ENCODE peak calls at places on chromosomes 7 and 10, in ten cellular contexts. T is islet precursor cell; F is astrocyte; U is Peyer's patch; W is nucleus accumbens; B is astrocyte of the spinal cord; C is iris pigment epithelial cell; P is CD4-positive, CD25-positive, alpha-beta regulatory T cell; J is ovary; V is hippocampal formation. N is an unnamed sample.

GRCh38 chr10:118607768-118608354 is 12.4 kb upstream of the PRLHR start:
- DNase-seq in B (no peak), F (no peak), T (no peak), W (no peak), P (no peak), J (no peak), V (no peak), U (no peak), C (no peak), N (no peak)

GRCh38 chr7:150405584-150406310 is 26.6 kb downstream of the ZNF775 start:
- DNase-seq in W (no peak), C (peak), V (no peak), T (peak), U (peak), B (no peak), F (peak), J (no peak), P (no peak), N (no peak)

GRCh38 chr10:70777063-70777875 is 7.9 kb downstream of the TBATA start:
- DNase-seq in C (no peak), V (no peak), W (no peak), J (peak), T (peak), F (no peak), U (no peak), B (no peak), P (no peak), N (no peak)

GRCh38 chr10:133481657-133482056 is 27.9 kb downstream of the SCART1 start:
- DNase-seq in P (no peak), W (no peak), J (no peak), F (no peak), V (no peak), C (no peak), T (no peak), B (no peak), U (no peak), N (no peak)

GRCh38 chr10:113600569-113600968 is 47.7 kb downstream of the HABP2 start:
- DNase-seq in F (no peak), C (no peak), P (no peak), W (no peak), V (no peak), U (no peak), T (no peak), J (no peak), B (no peak), N (no peak)

GRCh38 chr10:92240289-92241157 is 50.4 kb downstream of the CPEB3 start:
- DNase-seq in V (peak), B (peak), J (no peak), F (peak), U (peak), P (peak), T (peak), W (peak), C (peak), N (peak)

GRCh38 chr7:117818241-117818640 is 55.0 kb downstream of the CTTNBP2 start:
- DNase-seq in B (no peak), F (no peak), V (no peak), U (no peak), W (no peak), C (peak), P (no peak), T (no peak), J (no peak), N (no peak)

GRCh38 chr10:61903184-61903990 is 1.9 kb downstream of the ARID5B start:
- DNase-seq in J (peak), T (peak), P (peak), V (peak), C (peak), W (peak), B (peak), F (peak), U (peak), N (peak)

GRCh38 chr7:93178213-93178612 is 30.0 kb upstream of the SAMD9L start:
- DNase-seq in J (no peak), T (no peak), V (no peak), C (no peak), W (no peak), U (no peak), P (peak), B (no peak), F (no peak), N (peak)

GRCh38 chr10:124837687-124838086 is 36.1 kb downstream of the ABRAXAS2 start:
- DNase-seq in W (no peak), P (no peak), C (no peak), V (no peak), B (no peak), T (no peak), F (no peak), J (no peak), U (no peak), N (no peak)

GRCh38 chr7:68868975-68869374 is 729.3 kb upstream of the AUTS2 start:
- DNase-seq in F (no peak), P (no peak), V (no peak), C (no peak), J (no peak), B (no peak), U (no peak), T (no peak), W (no peak), N (no peak)

GRCh38 chr7:48144291-48144768 is 26.9 kb upstream of the ABCA13 start:
- DNase-seq in T (no peak), P (no peak), W (no peak), J (no peak), V (no peak), U (no peak), C (no peak), F (no peak), B (no peak), N (peak)

GRCh38 chr10:14195455-14195854 is 135.3 kb downstream of the FRMD4A start:
- DNase-seq in U (no peak), F (no peak), B (no peak), C (no peak), W (no peak), J (no peak), P (no peak), T (peak), V (no peak), N (no peak)

GRCh38 chr7:101218236-101219130 is 518 bp downstream of the ZNHIT1 start:
- DNase-seq in U (no peak), B (no peak), J (no peak), C (no peak), P (no peak), V (no peak), T (no peak), W (no peak), F (no peak), N (peak)

GRCh38 chr7:151745090-151745638 is 131.8 kb downstream of the PRKAG2 start:
- DNase-seq in F (peak), T (peak), J (no peak), C (peak), B (peak), W (no peak), V (no peak), U (no peak), P (peak), N (peak)

GRCh38 chr7:2030475-2031456 is 202.0 kb downstream of the MAD1L1 start:
- DNase-seq in C (no peak), P (peak), B (no peak), J (no peak), W (no peak), V (no peak), T (peak), F (no peak), U (no peak), N (no peak)

GRCh38 chr10:35640474-35640873 is 1.6 kb downstream of the FZD8 start:
- DNase-seq in F (peak), B (peak), T (peak), C (peak), P (peak), J (peak), V (peak), W (peak), U (peak), N (no peak)

GRCh38 chr7:12257582-12257981 is 46.5 kb downstream of the TMEM106B start:
- DNase-seq in P (peak), C (peak), U (no peak), V (no peak), F (peak), B (peak), T (no peak), J (no peak), W (no peak), N (peak)

GRCh38 chr10:107733328-107733727 is 568.8 kb upstream of the SORCS1 start:
- DNase-seq in V (no peak), B (peak), C (no peak), U (no peak), T (no peak), P (no peak), F (peak), W (no peak), J (no peak), N (no peak)

GRCh38 chr7:47153571-47153970 is 428.3 kb downstream of the TNS3 start:
- DNase-seq in B (no peak), T (peak), U (no peak), P (no peak), V (no peak), C (peak), J (no peak), W (no peak), F (peak), N (peak)

GRCh38 chr7:119288401-119288800 is 984.6 kb upstream of the KCND2 start:
- DNase-seq in P (no peak), J (no peak), T (no peak), W (no peak), F (no peak), V (no peak), U (no peak), C (no peak), B (no peak), N (no peak)

GRCh38 chr10:91054325-91054724 is 133.4 kb upstream of the ANKRD1 start:
- DNase-seq in V (no peak), U (no peak), F (no peak), C (peak), J (no peak), W (no peak), P (no peak), B (no peak), T (peak), N (peak)